ENCODE peak calls at places on chromosomes 11 and 22, in four cellular contexts. O is ovary, S is left ventricle myocardium inferior, V is SK-N-SH. M is an unnamed sample. For H3K36me3 and H3K4me1, the result is how much of the 10 kb centered on the place peaks cover.

GRCh38 chr22:29716814-29717213 is 3.0 kb upstream of the CABP7 start:
- DNase-seq in O (peak), S (peak), V (no peak), M (peak)

GRCh38 chr11:24271798-24272197 is 225.1 kb upstream of the LUZP2 start:
- DNase-seq in O (no peak), S (no peak), V (peak), M (no peak)

GRCh38 chr11:99534812-99535211 is 514.1 kb downstream of the CNTN5 start:
- DNase-seq in O (no peak), S (no peak), V (no peak), M (no peak)

GRCh38 chr11:108732395-108732794 is 67.5 kb downstream of the DDX10 start:
- DNase-seq in O (no peak), S (no peak), V (no peak), M (no peak)

GRCh38 chr11:130671801-130672700 is 223.6 kb downstream of the ADAMTS15 start:
- DNase-seq in O (no peak), S (peak), V (peak), M (no peak)

GRCh38 chr11:111735262-111736116 is 30.7 kb downstream of the PPP2R1B start:
- DNase-seq in O (peak), S (peak), V (peak), M (peak)

GRCh38 chr11:90332415-90332814 is 109.6 kb upstream of the CHORDC1 start:
- DNase-seq in O (no peak), S (no peak), V (no peak), M (no peak)

GRCh38 chr11:80083561-80083960 is 642.7 kb upstream of the TENM4 start:
- DNase-seq in O (no peak), S (no peak), V (no peak), M (no peak)

GRCh38 chr11:71438650-71439049 is 9.5 kb downstream of the DHCR7 start:
- DNase-seq in O (no peak), S (no peak), V (no peak), M (no peak)

GRCh38 chr11:117719480-117719879 is 77.5 kb downstream of the DSCAML1 start:
- DNase-seq in O (no peak), S (no peak), V (no peak), M (no peak)

GRCh38 chr11:79353706-79354105 is 87.1 kb downstream of the TENM4 start:
- DNase-seq in O (no peak), S (no peak), V (no peak), M (no peak)

GRCh38 chr11:69455969-69456368 is 25.5 kb upstream of the LINC01488 start:
- DNase-seq in O (no peak), S (no peak), V (no peak), M (no peak)

GRCh38 chr11:109071712-109072524 is 350.1 kb upstream of the C11orf87 start:
- DNase-seq in O (peak), S (no peak), V (no peak), M (no peak)

GRCh38 chr22:42711281-42711731 is 9.4 kb downstream of the A4GALT start:
- DNase-seq in O (no peak), S (no peak), V (no peak), M (no peak)

GRCh38 chr11:103358251-103358650 is 249.0 kb downstream of the DYNC2H1 start:
- DNase-seq in O (no peak), S (no peak), V (no peak), M (no peak)

GRCh38 chr11:10973416-10973815 is 115.6 kb upstream of the ZBED5 start:
- DNase-seq in O (no peak), S (no peak), V (no peak), M (no peak)

GRCh38 chr22:33803883-33804282 is 116.4 kb downstream of the LARGE1 start:
- DNase-seq in O (no peak), S (no peak), V (no peak), M (no peak)

GRCh38 chr11:118065375-118065774 is 11.5 kb upstream of the TMPRSS4 start:
- DNase-seq in O (no peak), S (no peak), V (no peak), M (no peak)

GRCh38 chr11:78140392-78141077 is 1.1 kb upstream of the ALG8 start:
- DNase-seq in O (no peak), S (no peak), V (no peak), M (no peak)

GRCh38 chr22:47281126-47282106 is 519.0 kb downstream of the TBC1D22A start:
- DNase-seq in O (no peak), S (no peak), V (no peak), M (no peak)

GRCh38 chr11:75625970-75626691 is 42.7 kb downstream of the MAP6 start:
- DNase-seq in O (no peak), S (no peak), V (no peak), M (peak)

GRCh38 chr11:112334381-112334780 is 73.7 kb upstream of the PLET1 start:
- DNase-seq in O (no peak), S (no peak), V (no peak), M (no peak)

GRCh38 chr11:69968407-69969347 is 109.4 kb upstream of the ANO1 start:
- DNase-seq in O (no peak), S (peak), V (no peak), M (peak)

GRCh38 chr22:29032584-29032983 is 29.0 kb downstream of the C22orf31 start:
- DNase-seq in O (no peak), S (no peak), V (no peak), M (no peak)

GRCh38 chr11:62853279-62853965 is 14.0 kb upstream of the WDR74 start:
- DNase-seq in O (no peak), S (no peak), V (no peak), M (no peak)

GRCh38 chr11:62854013-62854824 is 14.8 kb upstream of the WDR74 start:
- DNase-seq in O (no peak), S (no peak), V (no peak), M (no peak)

GRCh38 chr11:62851807-62852522 is 12.6 kb upstream of the WDR74 start:
- DNase-seq in O (no peak), S (no peak), V (no peak), M (no peak)

GRCh38 chr11:62850911-62851806 is 11.8 kb upstream of the WDR74 start:
- DNase-seq in O (no peak), S (no peak), V (no peak), M (no peak)

DNA sequence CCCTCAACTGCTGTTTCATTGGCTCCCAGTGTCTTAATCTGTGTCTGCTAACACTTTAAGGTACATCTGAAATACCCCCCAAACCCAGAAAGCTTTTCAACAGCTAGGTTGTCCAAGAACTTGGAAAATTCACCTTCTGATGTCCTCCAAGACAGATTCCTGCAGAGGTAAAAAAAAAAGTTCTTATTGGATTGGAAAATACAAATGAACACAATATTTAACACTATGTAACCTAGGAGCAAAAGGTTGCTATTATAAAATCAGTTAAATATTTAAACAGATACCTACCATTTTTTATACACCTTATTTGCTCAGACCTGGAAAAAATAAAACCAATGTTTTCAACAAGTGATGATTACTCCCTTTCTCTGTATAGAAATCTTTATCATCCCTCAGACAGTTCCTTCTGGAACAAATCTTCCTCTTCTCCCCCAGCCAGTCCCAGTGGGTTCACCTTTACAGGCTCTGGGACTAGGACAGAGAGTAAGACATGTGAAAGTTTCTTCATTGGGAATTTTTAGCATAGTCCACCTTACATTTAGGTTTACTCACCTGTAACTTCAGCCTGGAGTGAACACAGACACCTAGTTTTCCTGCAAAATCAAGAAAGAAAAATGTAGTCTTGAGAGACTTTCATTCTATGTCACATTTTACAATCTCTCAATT is 13.3 kb upstream of the WDR74 start:
- DNase-seq in O (no peak), S (no peak), V (no peak), M (no peak)
- H3K4me3 ChIP-seq in O (no peak), S (no peak), V (no peak), M (no peak)

DNA sequence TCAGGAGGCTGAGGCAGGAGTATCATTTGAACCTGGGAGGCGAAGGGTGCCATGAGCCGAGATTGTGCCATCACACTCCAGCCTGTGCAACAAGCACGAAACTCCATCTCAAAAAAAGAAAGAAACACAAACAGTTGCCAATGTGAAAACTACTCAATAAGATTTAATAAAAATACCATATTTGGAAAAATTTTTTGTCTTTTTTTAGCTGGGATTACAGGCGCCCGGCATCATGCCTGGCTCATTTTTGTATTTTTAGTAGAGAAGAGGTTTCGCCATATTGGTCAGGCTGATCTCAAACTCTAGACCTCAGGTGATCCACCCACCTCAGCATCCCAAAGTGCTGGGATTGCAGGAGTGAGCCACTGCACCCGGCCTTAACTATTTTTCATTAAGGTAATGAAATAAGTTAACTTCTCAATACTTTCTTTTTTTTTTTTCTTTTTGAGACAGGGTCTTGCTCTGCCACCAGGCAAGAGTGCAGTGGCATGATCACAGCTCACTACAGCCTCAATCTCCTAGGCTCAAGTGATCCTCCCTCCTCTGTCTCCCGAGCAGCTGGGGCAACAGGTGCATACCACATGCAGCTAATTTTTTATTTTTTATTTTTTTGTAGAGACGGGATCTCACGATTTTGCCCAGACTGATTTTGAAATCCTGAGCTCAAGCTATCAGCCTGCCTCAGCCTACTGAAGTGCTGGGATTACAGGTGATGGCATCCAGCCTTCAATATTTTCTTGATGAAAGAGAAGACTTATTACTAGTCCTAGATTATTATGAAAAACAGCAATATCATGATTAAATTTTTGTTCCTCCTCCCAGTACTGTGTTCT is 4746.2 kb upstream of the OR11H1 start:
- DNase-seq in O (no peak), S (no peak), V (no peak), M (no peak)
- H3K36me3 ChIP-seq in O (under half), S (under half), V (under half), M (under half)

GRCh38 chr22:37932401-37932800 is 21.0 kb downstream of the C22orf23 start:
- DNase-seq in O (no peak), S (no peak), V (no peak), M (no peak)
- H3K4me1 ChIP-seq in O (under half), S (half or more), V (under half), M (under half)

DNA sequence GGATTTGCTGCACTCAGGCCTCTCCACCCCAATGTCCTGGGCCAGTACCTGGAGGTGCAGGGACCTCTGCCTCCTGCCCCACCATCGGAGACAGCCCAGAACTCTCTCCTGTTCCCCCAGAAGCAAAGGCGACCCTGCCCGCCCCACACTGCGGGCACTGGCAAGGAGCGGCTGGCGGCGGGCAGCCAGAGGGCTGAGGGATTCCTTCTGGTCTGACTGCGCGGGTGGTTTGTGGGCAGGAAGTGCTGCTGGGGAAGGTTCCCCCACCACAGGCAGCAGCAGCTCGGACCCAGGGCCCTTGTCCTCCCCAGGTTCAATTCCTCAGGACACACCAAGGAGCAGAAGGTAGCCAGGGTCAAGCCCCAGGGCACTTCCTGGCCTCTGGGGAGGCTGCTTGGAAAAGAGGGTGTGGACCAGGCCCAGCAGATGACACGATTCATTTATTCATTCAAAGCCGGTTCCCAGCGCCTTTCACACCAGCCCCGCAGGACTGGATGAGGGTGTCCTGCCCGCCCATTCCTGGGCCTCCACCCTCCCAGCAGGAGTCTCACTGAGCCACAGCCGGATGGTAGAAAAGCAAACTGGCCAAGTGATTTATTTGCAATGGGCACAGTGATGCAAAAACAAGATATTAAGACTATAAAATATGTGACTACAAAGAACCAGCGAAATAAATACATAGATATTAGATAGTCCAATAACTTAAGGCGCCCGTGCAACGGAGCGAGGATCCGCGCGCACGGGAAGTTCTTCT is 1.2 kb downstream of the PHLDA2 start:
- DNase-seq in O (no peak), S (peak), V (peak), M (no peak)
- H3K4me3 ChIP-seq in O (peak), S (peak), V (peak), M (peak)

M was measured in lung.